ENCODE peak calls at places on chromosome 14, in nine cellular contexts. J, Y, B, L, Q, H, U, E and V are unnamed samples.

GRCh38 chr14:24674204-24674970 is 40.4 kb upstream of the GZMB start:
- DNase-seq in J (no peak), Y (no peak), B (no peak), L (no peak), Q (no peak), H (no peak), U (no peak), E (no peak), V (no peak)

GRCh38 chr14:103847954-103848719 is 762 bp upstream of the PPP1R13B start:
- DNase-seq in J (no peak), Y (no peak), B (peak; percentile 23), L (no peak), Q (peak; percentile 67), H (no peak), U (peak; percentile 63), E (peak; percentile 20), V (peak; percentile 92)

GRCh38 chr14:21024668-21025373 is at the start of gene NDRG2:
- DNase-seq in J (no peak), Y (no peak), B (peak; percentile 82), L (no peak), Q (peak; percentile 86), H (peak; percentile 54), U (peak; percentile 89), E (no peak), V (no peak)

GRCh38 chr14:94447986-94448808 is 4.4 kb downstream of the SERPINA11 start:
- DNase-seq in J (no peak), Y (no peak), B (no peak), L (peak; percentile 53), Q (no peak), H (peak; percentile 20), U (peak; percentile 62), E (no peak), V (no peak)

GRCh38 chr14:68375371-68375770 is 417.5 kb downstream of the ZFP36L1 start:
- DNase-seq in J (no peak), Y (no peak), B (no peak), L (no peak), Q (no peak), H (no peak), U (no peak), E (no peak), V (no peak)

GRCh38 chr14:35197015-35197414 is 74.7 kb downstream of the PRORP start:
- DNase-seq in J (no peak), Y (no peak), B (no peak), L (peak; percentile 48), Q (no peak), H (peak; percentile 48), U (no peak), E (peak; percentile 71), V (no peak)

GRCh38 chr14:94768141-94768520 is 1.8 kb downstream of the GSC start:
- DNase-seq in J (no peak), Y (no peak), B (no peak), L (no peak), Q (no peak), H (no peak), U (no peak), E (no peak), V (no peak)

GRCh38 chr14:33704486-33704885 is 246.4 kb downstream of the EGLN3 start:
- DNase-seq in J (no peak), Y (no peak), B (no peak), L (no peak), Q (no peak), H (no peak), U (no peak), E (no peak), V (no peak)

GRCh38 chr14:29348504-29348903 is 579.1 kb downstream of the PRKD1 start:
- DNase-seq in J (no peak), Y (no peak), B (no peak), L (peak; percentile 44), Q (no peak), H (peak; percentile 2), U (no peak), E (no peak), V (no peak)

GRCh38 chr14:66944872-66945271 is 244.4 kb upstream of the GARIN2 start:
- DNase-seq in J (no peak), Y (no peak), B (no peak), L (no peak), Q (peak; percentile 28), H (no peak), U (no peak), E (peak; percentile 31), V (no peak)

GRCh38 chr14:38210587-38211257 is 3.0 kb downstream of the SSTR1 start:
- DNase-seq in J (no peak), Y (no peak), B (no peak), L (no peak), Q (no peak), H (no peak), U (peak; percentile 71), E (no peak), V (no peak)

GRCh38 chr14:90816686-90817436 is 631 bp upstream of the TTC7B start:
- DNase-seq in J (no peak), Y (no peak), B (no peak), L (no peak), Q (no peak), H (no peak), U (no peak), E (no peak), V (no peak)

GRCh38 chr14:90814806-90815566 is 1.2 kb downstream of the TTC7B start:
- DNase-seq in J (no peak), Y (no peak), B (no peak), L (no peak), Q (no peak), H (no peak), U (peak; percentile 86), E (no peak), V (no peak)

GRCh38 chr14:90818715-90819114 is 2.5 kb upstream of the TTC7B start:
- DNase-seq in J (no peak), Y (no peak), B (no peak), L (no peak), Q (no peak), H (no peak), U (no peak), E (no peak), V (no peak)

GRCh38 chr14:90815567-90815816 is 738 bp downstream of the TTC7B start:
- DNase-seq in J (no peak), Y (no peak), B (no peak), L (no peak), Q (no peak), H (no peak), U (no peak), E (no peak), V (no peak)

GRCh38 chr14:90815817-90816662 is at the start of gene TTC7B:
- DNase-seq in J (no peak), Y (no peak), B (peak; percentile 33), L (no peak), Q (peak; percentile 31), H (peak; percentile 80), U (no peak), E (no peak), V (no peak)
- TF ChIP-seq CTCF in J (no peak), Y (no peak), B (no peak), L (peak; percentile 38), Q (peak; percentile 35), H (peak; percentile 66), U (no peak), E (peak; percentile 50), V (no peak)

GRCh38 chr14:98470663-98471062 is 801.3 kb downstream of the BCL11B start:
- DNase-seq in J (no peak), Y (no peak), B (no peak), L (no peak), Q (no peak), H (no peak), U (no peak), E (no peak), V (no peak)

GRCh38 chr14:98477935-98478334 is 794.1 kb downstream of the BCL11B start:
- DNase-seq in J (no peak), Y (no peak), B (no peak), L (no peak), Q (no peak), H (no peak), U (no peak), E (no peak), V (no peak)

DNA sequence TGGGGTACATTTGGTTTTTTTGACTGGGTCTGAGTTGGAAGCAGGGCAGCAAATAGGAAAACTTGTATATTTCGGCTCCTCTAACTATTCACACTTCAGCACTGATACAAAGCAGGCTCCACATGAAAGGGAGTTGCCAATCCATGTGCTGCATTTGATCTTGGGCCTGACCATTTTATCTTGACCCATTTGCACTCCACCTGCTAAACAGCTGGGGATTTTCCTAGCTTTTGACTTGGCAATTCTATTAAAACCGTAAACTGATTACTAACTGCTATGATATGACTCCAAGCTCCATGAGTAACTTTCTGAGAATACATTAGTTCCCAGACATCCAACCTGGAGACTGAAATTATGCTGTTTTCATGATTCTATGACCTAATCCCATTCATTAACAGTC is 797.1 kb downstream of the BCL11B start:
- DNase-seq in J (no peak), Y (no peak), B (no peak), L (no peak), Q (no peak), H (no peak), U (no peak), E (no peak), V (no peak)
- TF ChIP-seq CTCF in J (no peak), Y (no peak), B (no peak), L (no peak), Q (no peak), H (no peak), U (no peak), E (no peak), V (no peak)

DNA sequence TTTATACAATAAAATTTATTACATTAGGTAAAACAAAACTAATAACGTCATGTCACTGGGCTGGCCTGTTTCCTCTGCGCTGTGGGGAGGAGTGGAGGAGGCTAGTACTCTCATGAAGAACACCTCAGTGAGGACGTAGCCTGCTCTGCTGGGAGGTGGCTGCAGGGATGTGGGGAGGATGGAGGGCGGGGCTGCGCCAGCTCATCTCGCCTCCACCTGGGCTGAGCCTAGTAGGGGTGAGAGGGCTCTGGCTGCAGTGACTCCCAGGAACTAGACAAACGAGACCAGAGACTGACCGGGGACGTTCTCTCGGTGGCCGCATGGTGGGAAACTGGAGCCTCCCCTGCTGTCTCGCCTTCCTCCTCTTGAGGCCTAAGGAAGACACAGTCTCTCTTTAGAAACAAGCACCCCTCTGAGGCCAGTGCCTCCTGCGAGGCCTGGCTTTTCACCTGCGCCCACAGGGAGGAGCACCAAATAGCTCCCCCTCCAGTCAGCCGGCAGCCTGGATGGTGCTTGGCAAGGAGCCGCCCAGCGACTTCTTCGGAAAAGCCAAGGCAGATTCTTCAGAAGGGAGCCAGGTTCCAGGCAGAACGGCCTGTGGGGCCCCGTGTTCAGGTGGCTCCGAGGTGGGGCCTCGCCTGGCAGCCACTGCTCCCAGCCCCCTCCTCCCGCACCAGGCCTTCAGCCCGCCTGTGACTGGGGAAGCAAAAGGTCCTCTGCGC is 62.4 kb downstream of the PLEKHG3 start:
- DNase-seq in J (no peak), Y (no peak), B (no peak), L (peak; percentile 76), Q (no peak), H (peak; percentile 69), U (peak; percentile 37), E (no peak), V (peak; percentile 88)
- TF ChIP-seq CTCF in J (no peak), Y (no peak), B (no peak), L (peak; percentile 54), Q (no peak), H (no peak), U (no peak), E (no peak), V (no peak)

DNA sequence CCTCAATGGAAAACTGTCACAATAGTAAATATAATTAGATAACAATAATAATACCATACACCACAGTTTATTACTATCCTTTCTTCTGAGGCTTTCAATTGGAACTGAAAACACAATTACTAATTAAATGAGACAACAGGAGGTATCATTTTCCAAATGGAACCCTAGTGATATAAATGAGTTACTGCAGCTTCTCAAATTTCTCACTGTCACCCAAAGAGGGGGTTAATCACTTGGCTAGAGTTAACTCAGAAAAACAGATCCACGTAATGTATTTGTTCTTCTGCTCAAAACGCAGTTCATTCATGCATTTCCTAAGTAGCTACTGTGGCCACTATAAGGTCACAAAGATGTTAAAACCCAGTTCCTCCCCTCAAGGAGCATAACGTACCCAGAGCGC is 120.9 kb upstream of the FOXN3 start:
- DNase-seq in J (no peak), Y (no peak), B (no peak), L (no peak), Q (no peak), H (no peak), U (no peak), E (no peak), V (no peak)
- TF ChIP-seq CTCF in J (no peak), Y (no peak), B (no peak), L (peak; percentile 26), Q (no peak), H (no peak), U (no peak), E (no peak), V (peak; percentile 26)